ENCODE peak calls at places on chromosomes 11 and 22, in ten cellular contexts. One of them, this sample, is unnamed.

GRCh38 chr11:57763568-57763967 is 2.0 kb downstream of the CTNND1 start:
- DNase-seq in IMR-90: peak
- DNase-seq in esophagus squamous epithelium: no peak
- DNase-seq in heart right ventricle: no peak
- DNase-seq in stomach: no peak
- DNase-seq in A549: no peak
- DNase-seq in AG04449: no peak
- DNase-seq in endothelial cell of umbilical vein: peak
- DNase-seq in left ventricle myocardium inferior: no peak
- DNase-seq in fibroblast of pulmonary artery: peak
- DNase-seq in this sample: peak

GRCh38 chr11:44408141-44408540 is 98.2 kb upstream of the ALX4 start:
- DNase-seq in IMR-90: no peak
- DNase-seq in esophagus squamous epithelium: no peak
- DNase-seq in heart right ventricle: no peak
- DNase-seq in stomach: no peak
- DNase-seq in A549: no peak
- DNase-seq in AG04449: no peak
- DNase-seq in endothelial cell of umbilical vein: no peak
- DNase-seq in left ventricle myocardium inferior: no peak
- DNase-seq in fibroblast of pulmonary artery: no peak
- DNase-seq in this sample: no peak

GRCh38 chr11:72721276-72721675 is 30.9 kb downstream of the ARAP1 start:
- DNase-seq in IMR-90: no peak
- DNase-seq in esophagus squamous epithelium: no peak
- DNase-seq in heart right ventricle: no peak
- DNase-seq in stomach: no peak
- DNase-seq in A549: no peak
- DNase-seq in AG04449: no peak
- DNase-seq in endothelial cell of umbilical vein: peak
- DNase-seq in left ventricle myocardium inferior: no peak
- DNase-seq in fibroblast of pulmonary artery: no peak
- DNase-seq in this sample: no peak

GRCh38 chr11:131771471-131771870 is 401.1 kb downstream of the NTM start:
- DNase-seq in IMR-90: no peak
- DNase-seq in esophagus squamous epithelium: no peak
- DNase-seq in heart right ventricle: no peak
- DNase-seq in stomach: no peak
- DNase-seq in A549: no peak
- DNase-seq in AG04449: no peak
- DNase-seq in endothelial cell of umbilical vein: no peak
- DNase-seq in left ventricle myocardium inferior: no peak
- DNase-seq in fibroblast of pulmonary artery: no peak
- DNase-seq in this sample: peak

GRCh38 chr11:75853971-75854370 is 39.0 kb downstream of the UVRAG start:
- DNase-seq in IMR-90: no peak
- DNase-seq in esophagus squamous epithelium: no peak
- DNase-seq in heart right ventricle: no peak
- DNase-seq in stomach: no peak
- DNase-seq in A549: no peak
- DNase-seq in AG04449: no peak
- DNase-seq in endothelial cell of umbilical vein: no peak
- DNase-seq in left ventricle myocardium inferior: no peak
- DNase-seq in fibroblast of pulmonary artery: no peak
- DNase-seq in this sample: no peak

GRCh38 chr22:48055185-48055584 is 1292.7 kb downstream of the TBC1D22A start:
- DNase-seq in IMR-90: no peak
- DNase-seq in esophagus squamous epithelium: no peak
- DNase-seq in heart right ventricle: no peak
- DNase-seq in stomach: no peak
- DNase-seq in A549: no peak
- DNase-seq in AG04449: no peak
- DNase-seq in endothelial cell of umbilical vein: no peak
- DNase-seq in left ventricle myocardium inferior: no peak
- DNase-seq in fibroblast of pulmonary artery: no peak
- DNase-seq in this sample: no peak

GRCh38 chr11:47768090-47768620 is 1.0 kb upstream of the FNBP4 start:
- DNase-seq in IMR-90: peak
- DNase-seq in esophagus squamous epithelium: no peak
- DNase-seq in heart right ventricle: peak
- DNase-seq in stomach: peak
- DNase-seq in A549: peak
- DNase-seq in AG04449: no peak
- DNase-seq in endothelial cell of umbilical vein: peak
- DNase-seq in left ventricle myocardium inferior: peak
- DNase-seq in fibroblast of pulmonary artery: peak
- DNase-seq in this sample: peak

GRCh38 chr11:47399860-47400812 is 8.3 kb upstream of the SLC39A13 start:
- DNase-seq in IMR-90: no peak
- DNase-seq in esophagus squamous epithelium: no peak
- DNase-seq in heart right ventricle: no peak
- DNase-seq in stomach: no peak
- DNase-seq in A549: no peak
- DNase-seq in AG04449: no peak
- DNase-seq in endothelial cell of umbilical vein: no peak
- DNase-seq in left ventricle myocardium inferior: peak
- DNase-seq in fibroblast of pulmonary artery: no peak
- DNase-seq in this sample: no peak

GRCh38 chr22:50146440-50147228 is 23.9 kb upstream of the PANX2 start:
- DNase-seq in IMR-90: peak
- DNase-seq in esophagus squamous epithelium: no peak
- DNase-seq in heart right ventricle: peak
- DNase-seq in stomach: peak
- DNase-seq in A549: peak
- DNase-seq in AG04449: peak
- DNase-seq in endothelial cell of umbilical vein: no peak
- DNase-seq in left ventricle myocardium inferior: peak
- DNase-seq in fibroblast of pulmonary artery: peak
- DNase-seq in this sample: peak

GRCh38 chr11:46666516-46666915 is 33.9 kb downstream of the ARHGAP1 start:
- DNase-seq in IMR-90: no peak
- DNase-seq in esophagus squamous epithelium: no peak
- DNase-seq in heart right ventricle: peak
- DNase-seq in stomach: no peak
- DNase-seq in A549: no peak
- DNase-seq in AG04449: no peak
- DNase-seq in endothelial cell of umbilical vein: no peak
- DNase-seq in left ventricle myocardium inferior: peak
- DNase-seq in fibroblast of pulmonary artery: no peak
- DNase-seq in this sample: no peak

GRCh38 chr22:32555546-32555945 is 80.9 kb downstream of the FBXO7 start:
- DNase-seq in IMR-90: no peak
- DNase-seq in esophagus squamous epithelium: no peak
- DNase-seq in heart right ventricle: no peak
- DNase-seq in stomach: no peak
- DNase-seq in A549: no peak
- DNase-seq in AG04449: no peak
- DNase-seq in endothelial cell of umbilical vein: no peak
- DNase-seq in left ventricle myocardium inferior: no peak
- DNase-seq in fibroblast of pulmonary artery: no peak
- DNase-seq in this sample: no peak

GRCh38 chr11:119721129-119722120 is 7.6 kb downstream of the NECTIN1 start:
- DNase-seq in IMR-90: no peak
- DNase-seq in esophagus squamous epithelium: no peak
- DNase-seq in heart right ventricle: peak
- DNase-seq in stomach: no peak
- DNase-seq in A549: peak
- DNase-seq in AG04449: no peak
- DNase-seq in endothelial cell of umbilical vein: peak
- DNase-seq in left ventricle myocardium inferior: peak
- DNase-seq in fibroblast of pulmonary artery: peak
- DNase-seq in this sample: no peak

GRCh38 chr11:68425866-68426380 is 34.6 kb upstream of the PPP6R3 start:
- DNase-seq in IMR-90: no peak
- DNase-seq in esophagus squamous epithelium: no peak
- DNase-seq in heart right ventricle: no peak
- DNase-seq in stomach: no peak
- DNase-seq in A549: no peak
- DNase-seq in AG04449: no peak
- DNase-seq in endothelial cell of umbilical vein: no peak
- DNase-seq in left ventricle myocardium inferior: no peak
- DNase-seq in fibroblast of pulmonary artery: no peak
- DNase-seq in this sample: no peak

GRCh38 chr11:76841923-76842452 is 18.7 kb upstream of the ACER3 start:
- DNase-seq in IMR-90: no peak
- DNase-seq in esophagus squamous epithelium: no peak
- DNase-seq in heart right ventricle: no peak
- DNase-seq in stomach: no peak
- DNase-seq in A549: no peak
- DNase-seq in AG04449: no peak
- DNase-seq in endothelial cell of umbilical vein: no peak
- DNase-seq in left ventricle myocardium inferior: no peak
- DNase-seq in fibroblast of pulmonary artery: no peak
- DNase-seq in this sample: no peak

GRCh38 chr22:22395230-22395629 is 113.3 kb downstream of the ZNF280B start:
- DNase-seq in IMR-90: no peak
- DNase-seq in esophagus squamous epithelium: no peak
- DNase-seq in heart right ventricle: no peak
- DNase-seq in stomach: no peak
- DNase-seq in A549: no peak
- DNase-seq in AG04449: no peak
- DNase-seq in endothelial cell of umbilical vein: no peak
- DNase-seq in left ventricle myocardium inferior: no peak
- DNase-seq in fibroblast of pulmonary artery: no peak
- DNase-seq in this sample: no peak

GRCh38 chr22:22396741-22397291 is 111.7 kb downstream of the ZNF280B start:
- DNase-seq in IMR-90: no peak
- DNase-seq in esophagus squamous epithelium: no peak
- DNase-seq in heart right ventricle: no peak
- DNase-seq in stomach: no peak
- DNase-seq in A549: no peak
- DNase-seq in AG04449: no peak
- DNase-seq in endothelial cell of umbilical vein: no peak
- DNase-seq in left ventricle myocardium inferior: no peak
- DNase-seq in fibroblast of pulmonary artery: no peak
- DNase-seq in this sample: no peak

GRCh38 chr22:22398530-22399327 is 109.8 kb downstream of the ZNF280B start:
- DNase-seq in IMR-90: no peak
- DNase-seq in esophagus squamous epithelium: no peak
- DNase-seq in heart right ventricle: no peak
- DNase-seq in stomach: no peak
- DNase-seq in A549: no peak
- DNase-seq in AG04449: no peak
- DNase-seq in endothelial cell of umbilical vein: no peak
- DNase-seq in left ventricle myocardium inferior: no peak
- DNase-seq in fibroblast of pulmonary artery: no peak
- DNase-seq in this sample: no peak

GRCh38 chr22:22397875-22398524 is 110.5 kb downstream of the ZNF280B start:
- DNase-seq in IMR-90: no peak
- DNase-seq in esophagus squamous epithelium: no peak
- DNase-seq in heart right ventricle: peak
- DNase-seq in stomach: no peak
- DNase-seq in A549: no peak
- DNase-seq in AG04449: no peak
- DNase-seq in endothelial cell of umbilical vein: no peak
- DNase-seq in left ventricle myocardium inferior: peak
- DNase-seq in fibroblast of pulmonary artery: no peak
- DNase-seq in this sample: no peak

GRCh38 chr22:22397292-22397870 is 111.2 kb downstream of the ZNF280B start:
- DNase-seq in IMR-90: no peak
- DNase-seq in esophagus squamous epithelium: no peak
- DNase-seq in heart right ventricle: no peak
- DNase-seq in stomach: no peak
- DNase-seq in A549: peak
- DNase-seq in AG04449: no peak
- DNase-seq in endothelial cell of umbilical vein: no peak
- DNase-seq in left ventricle myocardium inferior: peak
- DNase-seq in fibroblast of pulmonary artery: peak
- DNase-seq in this sample: peak
- TF ChIP-seq CTCF in IMR-90: no peak
- TF ChIP-seq CTCF in esophagus squamous epithelium: no peak
- TF ChIP-seq CTCF in heart right ventricle: peak
- TF ChIP-seq CTCF in stomach: no peak
- TF ChIP-seq CTCF in A549: peak
- TF ChIP-seq CTCF in AG04449: no peak
- TF ChIP-seq CTCF in endothelial cell of umbilical vein: no peak
- TF ChIP-seq CTCF in left ventricle myocardium inferior: peak
- TF ChIP-seq CTCF in fibroblast of pulmonary artery: peak
- TF ChIP-seq CTCF in this sample: peak

DNA sequence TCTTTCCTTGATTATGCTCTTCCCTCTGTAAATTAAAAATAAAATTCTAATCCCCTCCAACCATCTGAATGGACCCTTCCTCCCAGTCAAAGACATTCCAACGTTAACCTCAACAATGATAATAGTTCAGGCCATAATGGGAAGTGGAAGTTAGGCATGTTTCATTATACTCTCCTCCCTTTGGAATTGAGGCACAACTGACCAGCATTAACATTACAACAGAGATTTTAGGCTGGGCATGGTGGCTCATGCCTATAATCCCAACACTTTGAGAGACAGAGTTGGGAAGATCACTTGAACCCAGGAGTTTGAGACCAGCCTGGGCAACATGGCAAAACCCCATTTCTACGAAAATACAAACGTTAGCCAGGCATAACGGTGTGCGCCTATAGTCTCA is 2.4 kb upstream of the CTSF start:
- DNase-seq in IMR-90: no peak
- DNase-seq in esophagus squamous epithelium: no peak
- DNase-seq in heart right ventricle: no peak
- DNase-seq in stomach: no peak
- DNase-seq in A549: no peak
- DNase-seq in AG04449: no peak
- DNase-seq in endothelial cell of umbilical vein: no peak
- DNase-seq in left ventricle myocardium inferior: no peak
- DNase-seq in fibroblast of pulmonary artery: no peak
- DNase-seq in this sample: no peak
- H3K4me3 ChIP-seq in IMR-90: no peak
- H3K4me3 ChIP-seq in esophagus squamous epithelium: no peak
- H3K4me3 ChIP-seq in heart right ventricle: no peak
- H3K4me3 ChIP-seq in stomach: no peak
- H3K4me3 ChIP-seq in A549: no peak
- H3K4me3 ChIP-seq in AG04449: no peak
- H3K4me3 ChIP-seq in endothelial cell of umbilical vein: no peak
- H3K4me3 ChIP-seq in left ventricle myocardium inferior: no peak
- H3K4me3 ChIP-seq in fibroblast of pulmonary artery: no peak
- H3K4me3 ChIP-seq in this sample: no peak

DNA sequence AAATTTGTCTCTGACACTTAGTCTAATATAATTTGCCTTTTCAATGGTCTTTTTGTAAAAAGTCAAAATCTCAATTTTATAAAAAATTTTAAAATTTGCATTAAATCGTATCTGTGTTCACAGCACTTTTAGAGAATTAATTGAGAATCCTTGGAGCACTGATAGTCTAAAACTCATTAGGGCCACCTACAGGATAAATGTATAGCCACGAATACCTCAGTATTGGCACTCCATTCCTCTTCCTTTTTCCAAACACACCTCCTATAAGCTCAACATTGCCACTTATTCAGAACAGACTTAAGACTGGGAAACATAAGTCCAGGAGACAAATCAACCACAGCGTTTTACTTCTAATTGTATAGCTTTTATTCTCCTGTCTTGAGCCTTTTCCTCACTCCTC is 776.0 kb upstream of the ARHGAP42 start:
- DNase-seq in IMR-90: no peak
- DNase-seq in esophagus squamous epithelium: no peak
- DNase-seq in heart right ventricle: no peak
- DNase-seq in stomach: no peak
- DNase-seq in A549: no peak
- DNase-seq in AG04449: no peak
- DNase-seq in endothelial cell of umbilical vein: no peak
- DNase-seq in left ventricle myocardium inferior: no peak
- DNase-seq in fibroblast of pulmonary artery: no peak
- DNase-seq in this sample: no peak
- TF ChIP-seq CTCF in IMR-90: no peak
- TF ChIP-seq CTCF in esophagus squamous epithelium: no peak
- TF ChIP-seq CTCF in heart right ventricle: no peak
- TF ChIP-seq CTCF in stomach: no peak
- TF ChIP-seq CTCF in A549: no peak
- TF ChIP-seq CTCF in AG04449: no peak
- TF ChIP-seq CTCF in endothelial cell of umbilical vein: no peak
- TF ChIP-seq CTCF in left ventricle myocardium inferior: no peak
- TF ChIP-seq CTCF in fibroblast of pulmonary artery: no peak
- TF ChIP-seq CTCF in this sample: no peak

GRCh38 chr11:578276-579035 is 2.2 kb downstream of the PHRF1 start:
- DNase-seq in IMR-90: no peak
- DNase-seq in esophagus squamous epithelium: no peak
- DNase-seq in heart right ventricle: no peak
- DNase-seq in stomach: no peak
- DNase-seq in A549: no peak
- DNase-seq in AG04449: no peak
- DNase-seq in endothelial cell of umbilical vein: no peak
- DNase-seq in left ventricle myocardium inferior: no peak
- DNase-seq in fibroblast of pulmonary artery: no peak
- DNase-seq in this sample: no peak
- H3K4me3 ChIP-seq in IMR-90: no peak
- H3K4me3 ChIP-seq in esophagus squamous epithelium: no peak
- H3K4me3 ChIP-seq in heart right ventricle: peak
- H3K4me3 ChIP-seq in stomach: no peak
- H3K4me3 ChIP-seq in A549: peak
- H3K4me3 ChIP-seq in AG04449: peak
- H3K4me3 ChIP-seq in endothelial cell of umbilical vein: no peak
- H3K4me3 ChIP-seq in left ventricle myocardium inferior: peak
- H3K4me3 ChIP-seq in fibroblast of pulmonary artery: peak
- H3K4me3 ChIP-seq in this sample: no peak

This sample was measured in astrocyte of the spinal cord.